ENCODE peak calls at places on chromosomes 6 and 20, in eight cellular contexts. Q, D, K, B, J, R, C and V are unnamed samples.

GRCh38 chr20:11144114-11144513 is 470.3 kb upstream of the JAG1 start:
- DNase-seq in Q (no peak), D (peak), K (peak), B (no peak), J (peak), R (no peak), C (no peak), V (no peak)

GRCh38 chr20:2535711-2536561 is 437 bp upstream of the TMC2 start:
- DNase-seq in Q (no peak), D (no peak), K (no peak), B (no peak), J (no peak), R (no peak), C (no peak), V (no peak)

GRCh38 chr6:167962717-167963116 is 34.8 kb upstream of the KIF25 start:
- DNase-seq in Q (no peak), D (no peak), K (no peak), B (no peak), J (no peak), R (no peak), C (no peak), V (no peak)

GRCh38 chr20:43963872-43964791 is 49.5 kb downstream of the TOX2 start:
- DNase-seq in Q (peak), D (no peak), K (no peak), B (no peak), J (peak), R (no peak), C (no peak), V (no peak)

GRCh38 chr6:161360505-161360904 is 86.6 kb upstream of the AGPAT4 start:
- DNase-seq in Q (no peak), D (no peak), K (no peak), B (no peak), J (no peak), R (no peak), C (no peak), V (no peak)

GRCh38 chr20:17798601-17799000 is 98.8 kb downstream of the BANF2 start:
- DNase-seq in Q (no peak), D (peak), K (no peak), B (no peak), J (no peak), R (no peak), C (no peak), V (no peak)

GRCh38 chr6:19988555-19988954 is 151.4 kb downstream of the ID4 start:
- DNase-seq in Q (peak), D (peak), K (no peak), B (no peak), J (no peak), R (no peak), C (no peak), V (no peak)

GRCh38 chr20:35021063-35021462 is 65.4 kb downstream of the MYH7B start:
- DNase-seq in Q (no peak), D (no peak), K (no peak), B (no peak), J (no peak), R (no peak), C (no peak), V (no peak)

GRCh38 chr6:143164565-143165105 is 103.9 kb downstream of the AIG1 start:
- DNase-seq in Q (no peak), D (no peak), K (no peak), B (no peak), J (no peak), R (no peak), C (no peak), V (no peak)

GRCh38 chr6:4059115-4059777 is 19.7 kb downstream of the FAM217A start:
- DNase-seq in Q (peak), D (peak), K (peak), B (no peak), J (peak), R (no peak), C (no peak), V (peak)

GRCh38 chr20:3392756-3393155 is 14.7 kb downstream of the DNAAF9 start:
- DNase-seq in Q (no peak), D (no peak), K (no peak), B (no peak), J (no peak), R (no peak), C (no peak), V (no peak)

GRCh38 chr6:107699191-107700015 is 124.7 kb downstream of the SCML4 start:
- DNase-seq in Q (no peak), D (no peak), K (no peak), B (no peak), J (peak), R (no peak), C (no peak), V (no peak)

GRCh38 chr20:10313215-10313614 is 94.6 kb downstream of the SNAP25 start:
- DNase-seq in Q (no peak), D (no peak), K (no peak), B (no peak), J (peak), R (no peak), C (no peak), V (no peak)

GRCh38 chr6:17032595-17033591 is 69.0 kb upstream of the STMND1 start:
- DNase-seq in Q (no peak), D (peak), K (peak), B (no peak), J (peak), R (peak), C (no peak), V (no peak)

GRCh38 chr20:22797103-22797502 is 212.7 kb upstream of the FOXA2 start:
- DNase-seq in Q (no peak), D (peak), K (no peak), B (no peak), J (no peak), R (no peak), C (no peak), V (no peak)

GRCh38 chr20:58100731-58101356 is 127.6 kb downstream of the ANKRD60 start:
- DNase-seq in Q (no peak), D (no peak), K (no peak), B (no peak), J (no peak), R (no peak), C (no peak), V (no peak)

GRCh38 chr6:14144678-14145113 is 27.1 kb downstream of the CD83 start:
- DNase-seq in Q (peak), D (peak), K (peak), B (peak), J (peak), R (peak), C (peak), V (peak)

GRCh38 chr20:57001126-57001767 is 265.2 kb downstream of the BMP7 start:
- DNase-seq in Q (no peak), D (peak), K (no peak), B (no peak), J (no peak), R (no peak), C (no peak), V (no peak)

GRCh38 chr6:137334884-137335283 is 115.7 kb upstream of the IFNGR1 start:
- DNase-seq in Q (no peak), D (no peak), K (no peak), B (no peak), J (no peak), R (no peak), C (no peak), V (no peak)

GRCh38 chr6:27214126-27214601 is 33.3 kb upstream of the PRSS16 start:
- DNase-seq in Q (no peak), D (no peak), K (no peak), B (no peak), J (no peak), R (no peak), C (no peak), V (no peak)

GRCh38 chr20:25285091-25285647 is 37.3 kb downstream of the PYGB start:
- DNase-seq in Q (no peak), D (no peak), K (no peak), B (no peak), J (no peak), R (no peak), C (no peak), V (no peak)

GRCh38 chr6:144730088-144730640 is 445.0 kb downstream of the UTRN start:
- DNase-seq in Q (no peak), D (no peak), K (no peak), B (no peak), J (no peak), R (no peak), C (no peak), V (no peak)

GRCh38 chr6:75436869-75437268 is 56.7 kb downstream of the FILIP1 start:
- DNase-seq in Q (no peak), D (no peak), K (no peak), B (no peak), J (no peak), R (no peak), C (no peak), V (no peak)

GRCh38 chr6:16731503-16732018 is 29.7 kb downstream of the ATXN1 start:
- DNase-seq in Q (peak), D (no peak), K (no peak), B (no peak), J (no peak), R (no peak), C (no peak), V (peak)